ENCODE peak calls at places on chromosome 3, in four cellular contexts. E is AG08396, R is lower lobe of right lung, Y is T-helper 17 cell. F is an unnamed sample.

GRCh38 chr3:185823280-185824044 is 1.4 kb downstream of the IGF2BP2 start:
- DNase-seq in E (peak), R (peak), Y (peak), F (peak)

GRCh38 chr3:4766263-4766662 is 213.0 kb upstream of the BHLHE40 start:
- DNase-seq in E (no peak), R (no peak), Y (no peak), F (no peak)

GRCh38 chr3:2354702-2355101 is 256.0 kb downstream of the CNTN4 start:
- DNase-seq in E (no peak), R (no peak), Y (no peak), F (peak)

GRCh38 chr3:16300282-16300681 is 35.3 kb downstream of the OXNAD1 start:
- DNase-seq in E (no peak), R (no peak), Y (no peak), F (no peak)

GRCh38 chr3:183306798-183307671 is 54.0 kb downstream of the B3GNT5 start:
- DNase-seq in E (peak), R (peak), Y (no peak), F (peak)

GRCh38 chr3:55906896-55907295 is 419.8 kb upstream of the WNT5A start:
- DNase-seq in E (no peak), R (no peak), Y (no peak), F (no peak)

GRCh38 chr3:125231895-125232294 is 19.3 kb upstream of the SLC12A8 start:
- DNase-seq in E (no peak), R (no peak), Y (no peak), F (peak)

GRCh38 chr3:155747867-155748266 is 3.0 kb upstream of the PLCH1 start:
- DNase-seq in E (no peak), R (no peak), Y (no peak), F (no peak)

GRCh38 chr3:185280572-185281365 is 26.9 kb upstream of the EHHADH start:
- DNase-seq in E (peak), R (no peak), Y (no peak), F (peak)

GRCh38 chr3:195238626-195239118 is 32.3 kb downstream of the XXYLT1 start:
- DNase-seq in E (no peak), R (peak), Y (no peak), F (peak)

GRCh38 chr3:126291537-126291936 is 65.7 kb downstream of the KLF15 start:
- DNase-seq in E (no peak), R (no peak), Y (no peak), F (no peak)

GRCh38 chr3:52895416-52895815 is 1.9 kb downstream of the STIMATE start:
- DNase-seq in E (no peak), R (no peak), Y (no peak), F (no peak)

GRCh38 chr3:64918989-64919388 is 231.2 kb upstream of the ADAMTS9 start:
- DNase-seq in E (no peak), R (no peak), Y (no peak), F (no peak)

GRCh38 chr3:187064210-187065115 is 74.8 kb downstream of the RPL39L start:
- DNase-seq in E (no peak), R (no peak), Y (no peak), F (peak)

GRCh38 chr3:72145506-72146380 is 360.8 kb upstream of the PROK2 start:
- DNase-seq in E (no peak), R (no peak), Y (no peak), F (peak)

GRCh38 chr3:11136116-11136515 is 18.2 kb upstream of the HRH1 start:
- DNase-seq in E (no peak), R (no peak), Y (no peak), F (no peak)

GRCh38 chr3:125109541-125109925 is 53.7 kb upstream of the HEG1 start:
- DNase-seq in E (no peak), R (no peak), Y (no peak), F (no peak)

GRCh38 chr3:2921903-2922302 is 188.3 kb downstream of the IL5RA start:
- DNase-seq in E (no peak), R (no peak), Y (no peak), F (no peak)

GRCh38 chr3:23238578-23238977 is 35.5 kb downstream of the UBE2E2 start:
- DNase-seq in E (no peak), R (no peak), Y (no peak), F (no peak)

GRCh38 chr3:107263269-107264021 is 113.8 kb upstream of the CCDC54 start:
- DNase-seq in E (no peak), R (no peak), Y (no peak), F (no peak)

GRCh38 chr3:106688463-106688862 is 688.8 kb upstream of the CCDC54 start:
- DNase-seq in E (peak), R (no peak), Y (no peak), F (peak)

GRCh38 chr3:170475091-170475705 is 56.5 kb downstream of the CLDN11 start:
- DNase-seq in E (no peak), R (no peak), Y (no peak), F (no peak)

GRCh38 chr3:43389388-43390254 is 103.3 kb downstream of the SNRK start:
- DNase-seq in E (peak), R (peak), Y (no peak), F (peak)

GRCh38 chr3:114848643-114849350 is 298.3 kb downstream of the ZBTB20 start:
- DNase-seq in E (no peak), R (no peak), Y (no peak), F (no peak)

GRCh38 chr3:119831941-119832371 is 50.1 kb downstream of the NR1I2 start:
- DNase-seq in E (peak), R (no peak), Y (no peak), F (peak)

GRCh38 chr3:149902498-149903139 is 68.1 kb downstream of the PFN2 start:
- DNase-seq in E (no peak), R (no peak), Y (no peak), F (no peak)

GRCh38 chr3:189710620-189711388 is 79.6 kb downstream of the TP63 start:
- DNase-seq in E (peak), R (no peak), Y (no peak), F (peak)

F was measured in foreskin fibroblast.